ENCODE peak calls at places on chromosomes 5 and 9, in seven cellular contexts. One of them, this sample, is unnamed.
A peak's percentile ranks its signal among the peaks of the same experiment; 100 is the strongest.

GRCh38 chr5:114419941-114420340 is 58.1 kb downstream of the KCNN2 start:
- DNase-seq in LoVo: no peak
- DNase-seq in AG20443: no peak
- DNase-seq in amygdala: no peak
- DNase-seq in stimulated activated naive CD4-positive, alpha-beta T cell: no peak
- DNase-seq in NB4: no peak
- DNase-seq in 8988T: no peak
- DNase-seq in this sample: peak; percentile 1

GRCh38 chr9:95004452-95005275 is 278.2 kb downstream of the AOPEP start:
- DNase-seq in amygdala: no peak
- DNase-seq in NB4: peak; percentile 31
- DNase-seq in 8988T: peak; percentile 19
- DNase-seq in LoVo: peak; percentile 61
- DNase-seq in stimulated activated naive CD4-positive, alpha-beta T cell: peak; percentile 21
- DNase-seq in AG20443: peak; percentile 76
- DNase-seq in this sample: no peak

GRCh38 chr9:89418882-89419641 is 78.9 kb downstream of the SEMA4D start:
- DNase-seq in AG20443: no peak
- DNase-seq in amygdala: no peak
- DNase-seq in stimulated activated naive CD4-positive, alpha-beta T cell: peak; percentile 66
- DNase-seq in NB4: peak; percentile 73
- DNase-seq in 8988T: no peak
- DNase-seq in LoVo: no peak
- DNase-seq in this sample: no peak

GRCh38 chr5:80608730-80609129 is 38.6 kb upstream of the ANKRD34B start:
- DNase-seq in LoVo: no peak
- DNase-seq in 8988T: no peak
- DNase-seq in NB4: peak; percentile 60
- DNase-seq in stimulated activated naive CD4-positive, alpha-beta T cell: no peak
- DNase-seq in AG20443: no peak
- DNase-seq in amygdala: no peak
- DNase-seq in this sample: no peak

GRCh38 chr5:59533730-59534108 is 359.8 kb downstream of the PDE4D start:
- DNase-seq in 8988T: no peak
- DNase-seq in stimulated activated naive CD4-positive, alpha-beta T cell: no peak
- DNase-seq in NB4: no peak
- DNase-seq in LoVo: no peak
- DNase-seq in AG20443: no peak
- DNase-seq in amygdala: no peak
- DNase-seq in this sample: no peak

GRCh38 chr5:76473676-76474075 is 70.6 kb downstream of the IQGAP2 start:
- DNase-seq in AG20443: no peak
- DNase-seq in LoVo: no peak
- DNase-seq in NB4: no peak
- DNase-seq in 8988T: no peak
- DNase-seq in stimulated activated naive CD4-positive, alpha-beta T cell: peak; percentile 86
- DNase-seq in amygdala: no peak
- DNase-seq in this sample: no peak

GRCh38 chr9:72882117-72882775 is 70.6 kb downstream of the ALDH1A1 start:
- DNase-seq in stimulated activated naive CD4-positive, alpha-beta T cell: no peak
- DNase-seq in AG20443: peak; percentile 37
- DNase-seq in NB4: no peak
- DNase-seq in amygdala: no peak
- DNase-seq in 8988T: no peak
- DNase-seq in LoVo: peak; percentile 31
- DNase-seq in this sample: peak; percentile 19

GRCh38 chr9:2788948-2789347 is 54.9 kb downstream of the PUM3 start:
- DNase-seq in stimulated activated naive CD4-positive, alpha-beta T cell: no peak
- DNase-seq in NB4: no peak
- DNase-seq in 8988T: no peak
- DNase-seq in amygdala: no peak
- DNase-seq in AG20443: no peak
- DNase-seq in LoVo: no peak
- DNase-seq in this sample: no peak

GRCh38 chr5:75716715-75717081 is 539 bp downstream of the POC5 start:
- DNase-seq in amygdala: no peak
- DNase-seq in AG20443: no peak
- DNase-seq in 8988T: no peak
- DNase-seq in stimulated activated naive CD4-positive, alpha-beta T cell: no peak
- DNase-seq in NB4: no peak
- DNase-seq in LoVo: no peak
- DNase-seq in this sample: no peak

GRCh38 chr5:41414598-41414997 is 95.8 kb downstream of the PLCXD3 start:
- DNase-seq in 8988T: no peak
- DNase-seq in LoVo: peak; percentile 42
- DNase-seq in amygdala: no peak
- DNase-seq in NB4: no peak
- DNase-seq in AG20443: peak; percentile 61
- DNase-seq in stimulated activated naive CD4-positive, alpha-beta T cell: no peak
- DNase-seq in this sample: peak; percentile 84

GRCh38 chr5:13985736-13986418 is 41.4 kb upstream of the DNAH5 start:
- DNase-seq in amygdala: no peak
- DNase-seq in AG20443: peak; percentile 80
- DNase-seq in 8988T: peak; percentile 52
- DNase-seq in LoVo: peak; percentile 75
- DNase-seq in stimulated activated naive CD4-positive, alpha-beta T cell: no peak
- DNase-seq in NB4: no peak
- DNase-seq in this sample: peak; percentile 88

GRCh38 chr9:104885818-104886709 is 41.9 kb downstream of the ABCA1 start:
- DNase-seq in amygdala: no peak
- DNase-seq in 8988T: no peak
- DNase-seq in NB4: no peak
- DNase-seq in LoVo: no peak
- DNase-seq in AG20443: no peak
- DNase-seq in stimulated activated naive CD4-positive, alpha-beta T cell: no peak
- DNase-seq in this sample: no peak

GRCh38 chr5:39197556-39197955 is 21.8 kb downstream of the FYB1 start:
- DNase-seq in amygdala: no peak
- DNase-seq in 8988T: no peak
- DNase-seq in stimulated activated naive CD4-positive, alpha-beta T cell: peak; percentile 63
- DNase-seq in LoVo: no peak
- DNase-seq in NB4: no peak
- DNase-seq in AG20443: no peak
- DNase-seq in this sample: no peak

GRCh38 chr5:174571662-174572397 is 152.6 kb upstream of the MSX2 start:
- DNase-seq in stimulated activated naive CD4-positive, alpha-beta T cell: no peak
- DNase-seq in AG20443: peak; percentile 79
- DNase-seq in LoVo: peak; percentile 92
- DNase-seq in NB4: no peak
- DNase-seq in amygdala: no peak
- DNase-seq in 8988T: peak; percentile 57
- DNase-seq in this sample: peak; percentile 76

GRCh38 chr5:142697846-142698245 is 12.0 kb upstream of the FGF1 start:
- DNase-seq in amygdala: no peak
- DNase-seq in 8988T: no peak
- DNase-seq in NB4: no peak
- DNase-seq in LoVo: no peak
- DNase-seq in stimulated activated naive CD4-positive, alpha-beta T cell: no peak
- DNase-seq in AG20443: peak; percentile 44
- DNase-seq in this sample: peak; percentile 56

GRCh38 chr9:85569988-85570387 is 171.8 kb downstream of the AGTPBP1 start:
- DNase-seq in stimulated activated naive CD4-positive, alpha-beta T cell: no peak
- DNase-seq in amygdala: no peak
- DNase-seq in 8988T: no peak
- DNase-seq in NB4: no peak
- DNase-seq in AG20443: peak; percentile 47
- DNase-seq in LoVo: no peak
- DNase-seq in this sample: peak; percentile 47

GRCh38 chr9:77085416-77085815 is 66.0 kb downstream of the FOXB2 start:
- DNase-seq in stimulated activated naive CD4-positive, alpha-beta T cell: no peak
- DNase-seq in 8988T: no peak
- DNase-seq in amygdala: no peak
- DNase-seq in LoVo: no peak
- DNase-seq in NB4: no peak
- DNase-seq in AG20443: no peak
- DNase-seq in this sample: no peak

GRCh38 chr5:1109542-1110259 is 2.2 kb downstream of the SLC12A7 start:
- DNase-seq in stimulated activated naive CD4-positive, alpha-beta T cell: no peak
- DNase-seq in 8988T: no peak
- DNase-seq in NB4: no peak
- DNase-seq in LoVo: no peak
- DNase-seq in amygdala: no peak
- DNase-seq in AG20443: no peak
- DNase-seq in this sample: no peak

GRCh38 chr5:37825334-37825915 is 14.4 kb downstream of the GDNF start:
- DNase-seq in 8988T: no peak
- DNase-seq in AG20443: no peak
- DNase-seq in NB4: no peak
- DNase-seq in stimulated activated naive CD4-positive, alpha-beta T cell: no peak
- DNase-seq in LoVo: no peak
- DNase-seq in amygdala: no peak
- DNase-seq in this sample: no peak

GRCh38 chr5:59123595-59124561 is 541.0 kb downstream of the RAB3C start:
- DNase-seq in NB4: no peak
- DNase-seq in AG20443: no peak
- DNase-seq in LoVo: no peak
- DNase-seq in 8988T: no peak
- DNase-seq in amygdala: no peak
- DNase-seq in stimulated activated naive CD4-positive, alpha-beta T cell: peak; percentile 70
- DNase-seq in this sample: no peak

GRCh38 chr5:95725071-95725820 is 5.9 kb upstream of the RHOBTB3 start:
- DNase-seq in stimulated activated naive CD4-positive, alpha-beta T cell: no peak
- DNase-seq in 8988T: no peak
- DNase-seq in AG20443: no peak
- DNase-seq in NB4: peak; percentile 58
- DNase-seq in LoVo: no peak
- DNase-seq in amygdala: no peak
- DNase-seq in this sample: peak; percentile 82

GRCh38 chr9:4987996-4988421 is 2.9 kb downstream of the JAK2 start:
- DNase-seq in 8988T: no peak
- DNase-seq in NB4: peak; percentile 93
- DNase-seq in AG20443: peak; percentile 54
- DNase-seq in LoVo: peak; percentile 61
- DNase-seq in stimulated activated naive CD4-positive, alpha-beta T cell: peak; percentile 63
- DNase-seq in amygdala: no peak
- DNase-seq in this sample: peak; percentile 60

GRCh38 chr5:154970759-154971158 is 29.9 kb downstream of the MRPL22 start:
- DNase-seq in 8988T: no peak
- DNase-seq in LoVo: no peak
- DNase-seq in stimulated activated naive CD4-positive, alpha-beta T cell: no peak
- DNase-seq in amygdala: no peak
- DNase-seq in AG20443: peak; percentile 35
- DNase-seq in NB4: peak; percentile 41
- DNase-seq in this sample: peak; percentile 9

GRCh38 chr9:112091805-112092204 is 83.3 kb downstream of the SUSD1 start:
- DNase-seq in 8988T: no peak
- DNase-seq in LoVo: no peak
- DNase-seq in amygdala: no peak
- DNase-seq in AG20443: peak; percentile 20
- DNase-seq in stimulated activated naive CD4-positive, alpha-beta T cell: no peak
- DNase-seq in NB4: peak; percentile 40
- DNase-seq in this sample: peak; percentile 35

GRCh38 chr9:13942695-13943094 is 371.2 kb downstream of the NFIB start:
- DNase-seq in LoVo: no peak
- DNase-seq in NB4: peak; percentile 17
- DNase-seq in AG20443: peak; percentile 83
- DNase-seq in 8988T: no peak
- DNase-seq in amygdala: no peak
- DNase-seq in stimulated activated naive CD4-positive, alpha-beta T cell: no peak
- DNase-seq in this sample: peak; percentile 89

GRCh38 chr9:68740561-68740960 is 35.5 kb downstream of the PIP5K1B start:
- DNase-seq in stimulated activated naive CD4-positive, alpha-beta T cell: no peak
- DNase-seq in amygdala: no peak
- DNase-seq in 8988T: no peak
- DNase-seq in NB4: no peak
- DNase-seq in LoVo: peak; percentile 95
- DNase-seq in AG20443: no peak
- DNase-seq in this sample: no peak

GRCh38 chr5:6583049-6583880 is 49.6 kb downstream of the NSUN2 start:
- DNase-seq in stimulated activated naive CD4-positive, alpha-beta T cell: peak; percentile 6
- DNase-seq in NB4: no peak
- DNase-seq in AG20443: peak; percentile 92
- DNase-seq in LoVo: peak; percentile 17
- DNase-seq in amygdala: no peak
- DNase-seq in 8988T: peak; percentile 33
- DNase-seq in this sample: no peak

GRCh38 chr9:124133752-124134151 is 122.2 kb downstream of the LHX2 start:
- DNase-seq in amygdala: no peak
- DNase-seq in LoVo: no peak
- DNase-seq in stimulated activated naive CD4-positive, alpha-beta T cell: no peak
- DNase-seq in 8988T: no peak
- DNase-seq in AG20443: peak; percentile 38
- DNase-seq in NB4: peak; percentile 66
- DNase-seq in this sample: peak; percentile 53

GRCh38 chr9:133514475-133515239 is 10.1 kb downstream of the MYMK start:
- DNase-seq in amygdala: no peak
- DNase-seq in NB4: no peak
- DNase-seq in 8988T: no peak
- DNase-seq in LoVo: no peak
- DNase-seq in AG20443: no peak
- DNase-seq in stimulated activated naive CD4-positive, alpha-beta T cell: no peak
- DNase-seq in this sample: no peak

GRCh38 chr9:2291980-2292704 is 277.0 kb downstream of the SMARCA2 start:
- DNase-seq in stimulated activated naive CD4-positive, alpha-beta T cell: no peak
- DNase-seq in AG20443: peak; percentile 51
- DNase-seq in NB4: no peak
- DNase-seq in 8988T: no peak
- DNase-seq in amygdala: no peak
- DNase-seq in LoVo: no peak
- DNase-seq in this sample: peak; percentile 69

This sample was measured in AG10803.